ENCODE peak calls at places on chromosomes 2 and 18, in ten cellular contexts. S, N, X, G, J, Z, Y, L, P and T are unnamed samples.

GRCh38 chr2:134142903-134143302 is 111.0 kb upstream of the MGAT5 start:
- DNase-seq in J (no peak), N (no peak), Y (no peak), L (no peak), Z (no peak), S (peak), X (no peak), G (no peak), P (no peak), T (no peak)

GRCh38 chr18:6878881-6879280 is 149.4 kb downstream of the ARHGAP28 start:
- DNase-seq in X (no peak), J (no peak), Y (no peak), L (no peak), P (no peak), Z (peak), N (no peak), G (no peak), S (no peak), T (no peak)

GRCh38 chr2:38886041-38886440 is 3.6 kb upstream of the ARHGEF33 start:
- DNase-seq in L (no peak), P (no peak), Z (no peak), S (no peak), J (no peak), X (no peak), G (no peak), N (no peak), Y (no peak), T (no peak)

GRCh38 chr2:172100080-172101007 is 2.4 kb downstream of the DLX2 start:
- DNase-seq in Z (no peak), X (no peak), S (no peak), P (no peak), Y (no peak), G (no peak), L (no peak), N (no peak), J (peak), T (no peak)

GRCh38 chr2:189709761-189710160 is 35.3 kb downstream of the ANKAR start:
- DNase-seq in J (no peak), N (no peak), Z (no peak), X (no peak), L (no peak), Y (no peak), P (no peak), G (no peak), S (no peak), T (no peak)

GRCh38 chr2:218257390-218257981 is 3.3 kb upstream of the GPBAR1 start:
- DNase-seq in Z (no peak), S (no peak), P (no peak), L (no peak), G (no peak), J (no peak), Y (peak), N (no peak), X (peak), T (no peak)

GRCh38 chr18:31498450-31499156 is 626 bp downstream of the DSG2 start:
- DNase-seq in X (no peak), J (peak), L (peak), S (no peak), Y (no peak), P (no peak), Z (no peak), N (no peak), G (no peak), T (no peak)

GRCh38 chr2:168490015-168490874 is 34.2 kb downstream of the CERS6 start:
- DNase-seq in Z (no peak), J (no peak), X (peak), S (peak), G (peak), Y (no peak), P (no peak), N (no peak), L (no peak), T (no peak)

GRCh38 chr2:33570681-33571080 is 28.4 kb downstream of the FAM98A start:
- DNase-seq in X (no peak), Y (no peak), S (no peak), G (no peak), P (no peak), J (no peak), Z (no peak), N (no peak), L (no peak), T (no peak)

GRCh38 chr18:58605027-58606020 is 23.6 kb downstream of the ALPK2 start:
- DNase-seq in J (no peak), S (peak), P (no peak), G (no peak), N (no peak), Y (peak), Z (no peak), X (no peak), L (no peak), T (no peak)

GRCh38 chr2:71610671-71611070 is 157.3 kb downstream of the DYSF start:
- DNase-seq in P (peak), L (no peak), X (no peak), J (no peak), Y (no peak), G (no peak), N (peak), Z (no peak), S (no peak), T (peak)

GRCh38 chr2:40283111-40283909 is 168.6 kb downstream of the SLC8A1 start:
- DNase-seq in L (no peak), Z (no peak), S (peak), P (no peak), G (no peak), J (no peak), N (no peak), X (no peak), Y (no peak), T (no peak)

GRCh38 chr2:162243305-162243693 is at the start of gene FAP:
- DNase-seq in N (no peak), S (peak), L (no peak), Y (no peak), X (no peak), G (no peak), Z (peak), P (no peak), J (peak), T (no peak)

GRCh38 chr2:110804433-110804832 is 72.1 kb downstream of the ACOXL start:
- DNase-seq in X (no peak), S (no peak), J (no peak), P (no peak), L (no peak), N (no peak), Z (no peak), Y (no peak), G (no peak), T (no peak)

GRCh38 chr18:74512321-74513053 is 16.3 kb downstream of the CNDP2 start:
- DNase-seq in S (no peak), Z (no peak), P (no peak), L (no peak), X (no peak), G (no peak), Y (no peak), N (no peak), J (no peak), T (no peak)

GRCh38 chr18:42053188-42053781 is 98.3 kb downstream of the PIK3C3 start:
- DNase-seq in L (peak), Y (peak), J (peak), G (no peak), N (peak), P (no peak), Z (peak), X (peak), S (peak), T (peak)

GRCh38 chr18:49980869-49981268 is 167.5 kb upstream of the ACAA2 start:
- DNase-seq in J (no peak), N (no peak), L (no peak), P (no peak), S (no peak), Y (no peak), Z (no peak), G (no peak), X (no peak), T (no peak)

GRCh38 chr2:130183500-130184373 is 1.7 kb downstream of the MZT2B start:
- DNase-seq in J (peak), X (no peak), G (no peak), P (no peak), L (no peak), Y (no peak), N (peak), Z (peak), S (peak), T (no peak)

GRCh38 chr2:168445960-168446359 is 10.1 kb upstream of the CERS6 start:
- DNase-seq in P (no peak), L (no peak), N (no peak), J (no peak), Y (no peak), X (no peak), G (no peak), Z (no peak), S (no peak), T (no peak)

GRCh38 chr2:173763641-173764040 is 201.5 kb downstream of the SP3 start:
- DNase-seq in Z (no peak), Y (no peak), J (no peak), L (no peak), G (no peak), N (no peak), P (no peak), X (no peak), S (no peak), T (no peak)

GRCh38 chr2:2010266-2010665 is 266.0 kb upstream of the PXDN start:
- DNase-seq in J (no peak), P (no peak), Y (no peak), G (no peak), N (no peak), L (no peak), S (no peak), X (no peak), Z (no peak), T (no peak)

GRCh38 chr2:233386382-233387041 is 32.2 kb downstream of the DGKD start:
- DNase-seq in J (no peak), Z (no peak), S (peak), P (no peak), X (no peak), L (no peak), G (no peak), Y (no peak), N (no peak), T (no peak)

GRCh38 chr18:7626922-7627440 is 59.9 kb downstream of the PTPRM start:
- DNase-seq in J (no peak), P (no peak), L (no peak), Z (peak), X (no peak), G (no peak), S (peak), Y (no peak), N (no peak), T (no peak)

GRCh38 chr18:75247601-75248421 is 37.2 kb downstream of the TSHZ1 start:
- DNase-seq in J (no peak), N (no peak), Z (peak), S (peak), G (no peak), P (no peak), Y (no peak), X (no peak), L (no peak), T (no peak)

GRCh38 chr2:120014231-120014990 is 1.5 kb downstream of the EPB41L5 start:
- DNase-seq in X (no peak), Y (no peak), P (no peak), Z (no peak), L (peak), S (no peak), N (no peak), J (no peak), G (no peak), T (no peak)

GRCh38 chr2:152861349-152861942 is 143.0 kb downstream of the ARL6IP6 start:
- DNase-seq in S (peak), J (no peak), X (peak), G (no peak), L (no peak), Y (peak), P (no peak), N (peak), Z (peak), T (no peak)

GRCh38 chr2:201858781-201859180 is 52.4 kb downstream of the CDK15 start:
- DNase-seq in P (no peak), L (no peak), X (no peak), G (no peak), Z (no peak), Y (no peak), J (no peak), S (peak), N (peak), T (no peak)

GRCh38 chr18:22926454-22926853 is 6.7 kb upstream of the RBBP8 start:
- DNase-seq in X (no peak), S (no peak), Z (no peak), L (no peak), N (no peak), J (no peak), G (no peak), P (no peak), Y (no peak), T (no peak)

GRCh38 chr2:221844187-221844586 is 272.1 kb upstream of the EPHA4 start:
- DNase-seq in N (no peak), S (no peak), J (no peak), P (no peak), Z (no peak), G (no peak), X (no peak), L (no peak), Y (no peak), T (no peak)

GRCh38 chr2:161170917-161171594 is 10.8 kb downstream of the TANK start:
- DNase-seq in Y (no peak), G (no peak), P (no peak), N (no peak), Z (no peak), X (no peak), J (no peak), S (no peak), L (no peak), T (no peak)

GRCh38 chr2:36371963-36372391 is 16.4 kb downstream of the CRIM1 start:
- DNase-seq in S (peak), N (no peak), X (no peak), Y (no peak), L (no peak), P (no peak), Z (no peak), J (no peak), G (peak), T (no peak)

GRCh38 chr2:133167990-133168389 is 400.3 kb downstream of the NCKAP5 start:
- DNase-seq in P (no peak), X (no peak), G (no peak), Y (no peak), L (no peak), J (no peak), N (no peak), S (peak), Z (no peak), T (no peak)

GRCh38 chr2:1675633-1676032 is 68.7 kb downstream of the PXDN start:
- DNase-seq in G (no peak), X (no peak), Z (no peak), S (peak), P (peak), J (no peak), L (no peak), Y (peak), N (peak), T (no peak)

GRCh38 chr2:166627893-166628292 is 133.8 kb upstream of the SCN7A start:
- DNase-seq in G (no peak), X (no peak), J (no peak), Z (no peak), Y (no peak), N (no peak), P (no peak), S (peak), L (no peak), T (no peak)

GRCh38 chr2:120177011-120177621 is 46.1 kb downstream of the TMEM185B start:
- DNase-seq in J (no peak), Y (no peak), Z (peak), N (no peak), P (no peak), G (no peak), L (no peak), X (peak), S (no peak), T (peak)

GRCh38 chr2:146677280-146677679 is 1167.5 kb upstream of the ACVR2A start:
- DNase-seq in N (no peak), X (no peak), J (no peak), G (no peak), S (peak), P (no peak), L (no peak), Z (no peak), Y (no peak), T (no peak)

GRCh38 chr2:37652199-37652640 is 19.2 kb downstream of the CDC42EP3 start:
- DNase-seq in J (no peak), X (no peak), G (no peak), L (no peak), N (no peak), Y (peak), Z (no peak), S (peak), P (no peak), T (no peak)

GRCh38 chr2:37647941-37648315 is 23.5 kb downstream of the CDC42EP3 start:
- DNase-seq in L (no peak), Y (no peak), N (no peak), G (no peak), J (no peak), Z (no peak), X (no peak), S (no peak), P (no peak), T (no peak)

GRCh38 chr2:37648316-37649011 is 23.0 kb downstream of the CDC42EP3 start:
- DNase-seq in S (no peak), Y (no peak), N (peak), X (no peak), L (no peak), G (peak), P (no peak), J (no peak), Z (peak), T (peak)

GRCh38 chr2:37650548-37651101 is 20.8 kb downstream of the CDC42EP3 start:
- DNase-seq in Y (no peak), J (no peak), G (no peak), X (no peak), N (no peak), L (no peak), P (no peak), S (no peak), Z (no peak), T (no peak)

DNA sequence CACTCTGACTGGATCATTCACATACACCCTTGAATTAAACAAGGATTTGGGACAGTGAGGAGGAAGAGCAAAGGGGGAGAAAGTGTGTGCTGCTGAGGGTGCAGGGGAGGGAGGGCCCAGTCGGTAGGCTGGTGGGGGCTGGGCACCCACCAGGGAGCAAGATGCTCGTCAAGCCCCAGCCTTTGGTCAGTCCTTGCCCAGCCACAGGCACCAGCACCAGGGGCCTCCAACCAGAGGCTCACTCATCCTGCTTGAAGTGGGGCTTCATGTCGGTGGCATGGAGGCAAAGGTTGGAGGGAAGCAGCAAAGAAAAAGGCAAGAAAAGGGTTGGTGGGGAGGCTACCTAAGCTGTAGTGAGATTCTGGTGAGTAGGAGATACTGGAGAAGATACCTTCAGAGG is 21.9 kb downstream of the CDC42EP3 start:
- DNase-seq in N (no peak), G (no peak), Y (no peak), Z (no peak), P (no peak), X (no peak), L (no peak), J (no peak), S (no peak), T (no peak)
- H3K27ac ChIP-seq in N (no peak), G (peak), Y (no peak), Z (peak), P (peak), X (no peak), L (no peak), J (no peak), S (peak), T (no peak)

GRCh38 chr2:63044360-63045327 is 6.0 kb upstream of the OTX1 start:
- DNase-seq in J (peak), G (no peak), X (no peak), Y (no peak), L (no peak), P (no peak), N (no peak), S (no peak), Z (no peak), T (no peak)
- H3K4me3 ChIP-seq in J (no peak), G (no peak), X (no peak), Y (no peak), L (no peak), P (no peak), N (no peak), S (no peak), Z (no peak), T (no peak)

GRCh38 chr2:15798716-15799431 is 141.5 kb upstream of the MYCN start:
- DNase-seq in Z (no peak), Y (no peak), X (no peak), N (no peak), S (no peak), L (no peak), J (no peak), G (no peak), P (no peak), T (no peak)
- H3K27ac ChIP-seq in Z (no peak), Y (no peak), X (no peak), N (no peak), S (no peak), L (no peak), J (no peak), G (no peak), P (no peak), T (no peak)

DNA sequence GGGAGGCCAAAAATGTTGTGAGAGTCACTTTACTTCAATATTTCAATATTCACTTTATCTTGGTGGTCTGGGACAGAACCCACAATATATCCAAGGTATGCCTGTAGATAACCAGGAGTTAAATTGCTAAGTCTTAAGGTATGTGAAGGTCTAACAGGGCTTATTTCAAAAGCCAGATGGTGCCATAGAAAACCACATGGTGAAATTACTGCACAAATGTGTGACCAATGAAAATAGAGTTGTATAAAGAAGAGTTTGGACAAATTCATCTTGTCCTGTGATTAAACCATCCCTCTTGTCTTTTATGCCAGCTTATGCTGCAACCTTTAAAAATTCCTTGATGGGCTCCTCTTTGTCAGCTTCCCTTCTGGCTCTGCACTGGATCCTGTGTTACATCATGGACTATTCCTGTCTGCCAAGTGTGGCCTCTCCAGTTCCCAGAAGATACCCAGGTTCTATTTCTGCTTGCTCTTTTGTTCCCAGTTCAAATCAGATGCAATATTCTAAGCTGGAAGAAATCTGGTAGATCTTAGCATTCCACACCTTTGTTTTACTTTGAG is 46.8 kb downstream of the ANTXR1 start:
- DNase-seq in Y (no peak), P (no peak), L (no peak), Z (no peak), N (no peak), G (no peak), S (peak), X (no peak), J (no peak), T (no peak)
- H3K4me3 ChIP-seq in Y (no peak), P (no peak), L (no peak), Z (no peak), N (no peak), G (no peak), S (no peak), X (no peak), J (no peak), T (no peak)

GRCh38 chr2:235045973-235046343 is 94.1 kb downstream of the SH3BP4 start:
- DNase-seq in P (no peak), L (no peak), Z (no peak), N (no peak), J (no peak), S (no peak), X (no peak), Y (no peak), G (no peak), T (peak)
- H3K27ac ChIP-seq in P (no peak), L (peak), Z (no peak), N (no peak), J (no peak), S (no peak), X (no peak), Y (no peak), G (no peak), T (no peak)

GRCh38 chr2:137963535-137964065 is 673 bp upstream of the HNMT start:
- DNase-seq in Y (no peak), J (no peak), N (no peak), X (no peak), P (no peak), Z (no peak), S (no peak), G (no peak), L (no peak), T (no peak)
- H3K4me3 ChIP-seq in Y (no peak), J (no peak), N (peak), X (no peak), P (peak), Z (peak), S (peak), G (peak), L (no peak), T (peak)